ENCODE peak calls at places on chromosomes 7 and 10, in four cellular contexts. One of them, this sample, is unnamed.

GRCh38 chr7:101832205-101832631 is 14.8 kb downstream of the CUX1 start:
- DNase-seq in K562: no peak
- DNase-seq in WTC11: peak
- DNase-seq in GM12878: no peak
- DNase-seq in this sample: no peak

GRCh38 chr7:155267023-155267422 is 30.7 kb upstream of the INSIG1 start:
- DNase-seq in WTC11: no peak
- DNase-seq in GM12878: no peak
- DNase-seq in K562: no peak
- DNase-seq in this sample: no peak

GRCh38 chr7:132771301-132771730 is 195.0 kb upstream of the PLXNA4 start:
- DNase-seq in K562: no peak
- DNase-seq in WTC11: no peak
- DNase-seq in GM12878: no peak
- DNase-seq in this sample: no peak

GRCh38 chr10:6674282-6674681 is 94.2 kb upstream of the PRKCQ start:
- DNase-seq in K562: no peak
- DNase-seq in GM12878: no peak
- DNase-seq in WTC11: no peak
- DNase-seq in this sample: no peak

GRCh38 chr7:85186521-85187241 is at the start of gene SEMA3D:
- DNase-seq in WTC11: peak
- DNase-seq in K562: peak
- DNase-seq in GM12878: no peak
- DNase-seq in this sample: peak

GRCh38 chr7:44187636-44188416 is 1.4 kb downstream of the GCK start:
- DNase-seq in K562: no peak
- DNase-seq in WTC11: no peak
- DNase-seq in GM12878: no peak
- DNase-seq in this sample: no peak

GRCh38 chr10:63711866-63712716 is 190.9 kb downstream of the REEP3 start:
- DNase-seq in K562: no peak
- DNase-seq in WTC11: no peak
- DNase-seq in GM12878: no peak
- DNase-seq in this sample: peak

GRCh38 chr7:143360788-143361551 is 1.5 kb downstream of the FAM131B start:
- DNase-seq in GM12878: no peak
- DNase-seq in K562: peak
- DNase-seq in WTC11: peak
- DNase-seq in this sample: peak

GRCh38 chr10:125201108-125201524 is 40.8 kb upstream of the CTBP2 start:
- DNase-seq in K562: no peak
- DNase-seq in WTC11: no peak
- DNase-seq in GM12878: peak
- DNase-seq in this sample: no peak

GRCh38 chr7:129188372-129188891 is at the start of gene SMO:
- DNase-seq in K562: peak
- DNase-seq in GM12878: no peak
- DNase-seq in WTC11: peak
- DNase-seq in this sample: peak

GRCh38 chr10:129658673-129659072 is 191.6 kb downstream of the MGMT start:
- DNase-seq in WTC11: peak
- DNase-seq in K562: peak
- DNase-seq in GM12878: no peak
- DNase-seq in this sample: no peak

GRCh38 chr10:14450041-14450491 is 119.3 kb upstream of the FRMD4A start:
- DNase-seq in WTC11: no peak
- DNase-seq in K562: no peak
- DNase-seq in GM12878: no peak
- DNase-seq in this sample: no peak

GRCh38 chr10:87092861-87093460 is 1.7 kb downstream of the GLUD1 start:
- DNase-seq in GM12878: peak
- DNase-seq in K562: no peak
- DNase-seq in WTC11: peak
- DNase-seq in this sample: no peak

GRCh38 chr10:71371750-71372166 is 25.0 kb upstream of the CDH23 start:
- DNase-seq in WTC11: no peak
- DNase-seq in GM12878: peak
- DNase-seq in K562: no peak
- DNase-seq in this sample: no peak

GRCh38 chr10:44264244-44264643 is 120.7 kb downstream of the CXCL12 start:
- DNase-seq in K562: no peak
- DNase-seq in GM12878: peak
- DNase-seq in WTC11: no peak
- DNase-seq in this sample: no peak

GRCh38 chr10:69089638-69090599 is 2.0 kb downstream of the SRGN start:
- DNase-seq in K562: no peak
- DNase-seq in GM12878: peak
- DNase-seq in WTC11: no peak
- DNase-seq in this sample: no peak

GRCh38 chr10:69087600-69088470 is at the start of gene SRGN:
- DNase-seq in WTC11: no peak
- DNase-seq in K562: no peak
- DNase-seq in GM12878: peak
- DNase-seq in this sample: no peak

GRCh38 chr10:69090687-69091450 is 3.0 kb downstream of the SRGN start:
- DNase-seq in K562: no peak
- DNase-seq in GM12878: no peak
- DNase-seq in WTC11: no peak
- DNase-seq in this sample: no peak

GRCh38 chr10:69088471-69088769 is 517 bp downstream of the SRGN start:
- DNase-seq in WTC11: no peak
- DNase-seq in K562: no peak
- DNase-seq in GM12878: no peak
- DNase-seq in this sample: no peak

DNA sequence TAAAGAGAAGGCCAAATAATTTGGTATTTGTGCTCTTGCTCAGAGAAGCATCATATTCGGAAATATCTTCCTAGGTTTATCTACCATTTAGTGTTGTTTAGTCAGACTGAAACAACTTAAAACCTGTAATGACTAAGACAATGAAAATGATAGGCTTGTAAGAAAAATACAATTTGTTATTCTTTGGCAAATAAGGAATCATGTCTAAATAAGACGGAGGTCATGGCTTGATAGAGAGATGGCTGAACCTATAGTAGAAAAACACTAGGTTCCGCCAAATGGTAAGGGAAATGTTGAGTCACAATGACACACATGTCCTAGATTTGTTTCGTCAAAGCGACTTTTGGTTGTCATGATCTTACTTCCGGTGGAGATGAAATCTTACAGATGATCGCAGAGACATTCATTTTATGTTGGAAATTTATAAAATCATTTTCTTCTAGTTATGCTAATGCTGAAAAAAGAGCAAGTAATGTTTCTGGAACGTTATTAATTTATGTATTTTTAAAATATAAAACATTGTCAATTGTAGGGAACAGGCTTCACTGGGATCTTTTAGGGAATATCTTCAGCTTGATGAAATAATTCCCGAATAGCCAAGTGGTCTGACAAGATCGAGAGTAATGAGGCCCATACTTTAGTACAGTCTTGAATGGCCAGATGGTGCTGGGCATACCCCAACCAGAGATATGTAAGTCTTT is 1.0 kb downstream of the SRGN start:
- DNase-seq in WTC11: no peak
- DNase-seq in GM12878: peak
- DNase-seq in K562: peak
- DNase-seq in this sample: no peak
- TF ChIP-seq USF1 in WTC11: no peak
- TF ChIP-seq USF1 in GM12878: no peak
- TF ChIP-seq USF1 in K562: no peak
- TF ChIP-seq USF1 in this sample: no peak

GRCh38 chr10:109982812-109983211 is 25.0 kb upstream of the ADD3 start:
- DNase-seq in K562: no peak
- DNase-seq in WTC11: no peak
- DNase-seq in GM12878: no peak
- DNase-seq in this sample: no peak

GRCh38 chr10:109987828-109988227 is 20.0 kb upstream of the ADD3 start:
- DNase-seq in WTC11: no peak
- DNase-seq in K562: no peak
- DNase-seq in GM12878: no peak
- DNase-seq in this sample: no peak

GRCh38 chr10:109988231-109988630 is 19.6 kb upstream of the ADD3 start:
- DNase-seq in WTC11: no peak
- DNase-seq in GM12878: no peak
- DNase-seq in K562: no peak
- DNase-seq in this sample: no peak

GRCh38 chr10:109984013-109984412 is 23.8 kb upstream of the ADD3 start:
- DNase-seq in K562: no peak
- DNase-seq in WTC11: no peak
- DNase-seq in GM12878: no peak
- DNase-seq in this sample: no peak

DNA sequence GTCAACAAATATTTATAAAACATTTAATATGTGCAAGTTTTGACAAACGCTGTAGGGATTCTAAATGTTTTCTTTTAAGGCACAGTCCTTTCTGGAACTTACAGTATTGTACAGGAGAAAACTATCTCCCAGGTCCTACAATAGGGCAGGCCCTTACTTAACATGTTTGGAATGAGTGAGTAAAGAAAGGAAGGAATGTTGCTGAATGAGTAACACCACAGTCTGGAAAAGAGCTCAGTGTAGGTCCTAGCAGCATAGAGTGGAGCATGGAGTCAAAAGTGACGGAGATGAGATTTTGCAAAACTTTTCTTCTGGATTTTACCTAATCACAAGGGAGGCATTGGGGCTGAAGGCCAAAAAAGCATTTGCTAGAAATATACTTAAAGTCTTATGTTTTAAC is 20.4 kb upstream of the ADD3 start:
- DNase-seq in GM12878: no peak
- DNase-seq in K562: no peak
- DNase-seq in WTC11: no peak
- DNase-seq in this sample: no peak
- TF ChIP-seq USF1 in GM12878: no peak
- TF ChIP-seq USF1 in K562: no peak
- TF ChIP-seq USF1 in WTC11: no peak
- TF ChIP-seq USF1 in this sample: no peak

DNA sequence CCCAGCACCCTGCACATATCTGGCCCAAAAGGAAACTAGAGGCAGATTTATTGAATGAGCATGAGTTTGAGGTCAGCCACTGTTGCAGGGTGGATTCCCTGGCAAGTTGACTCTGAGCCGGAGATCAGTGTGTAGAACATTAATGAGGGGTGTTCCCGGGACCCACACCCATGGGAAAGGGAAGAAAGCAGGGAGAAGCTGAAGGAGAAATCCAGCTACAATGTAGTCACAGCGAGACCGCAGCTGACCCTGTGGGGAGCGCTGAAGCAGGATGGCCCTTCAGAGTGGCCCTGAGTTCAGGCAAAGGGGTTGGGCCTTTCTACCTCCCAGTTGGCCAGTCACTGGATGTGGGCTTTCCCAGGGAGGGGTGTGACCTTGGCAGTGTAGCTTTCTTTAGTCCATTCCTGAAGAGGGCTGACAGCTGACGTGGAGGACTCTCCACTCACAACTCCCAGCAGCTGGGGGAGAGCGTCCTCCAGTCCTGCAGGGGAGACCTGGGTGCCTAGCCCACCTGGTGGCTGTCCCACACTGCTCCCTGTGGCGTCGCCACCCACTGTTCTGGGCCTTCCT is 324.2 kb upstream of the ZMIZ1 start:
- DNase-seq in K562: no peak
- DNase-seq in GM12878: no peak
- DNase-seq in WTC11: no peak
- DNase-seq in this sample: no peak
- TF ChIP-seq USF1 in K562: no peak
- TF ChIP-seq USF1 in GM12878: no peak
- TF ChIP-seq USF1 in WTC11: no peak
- TF ChIP-seq USF1 in this sample: no peak

DNA sequence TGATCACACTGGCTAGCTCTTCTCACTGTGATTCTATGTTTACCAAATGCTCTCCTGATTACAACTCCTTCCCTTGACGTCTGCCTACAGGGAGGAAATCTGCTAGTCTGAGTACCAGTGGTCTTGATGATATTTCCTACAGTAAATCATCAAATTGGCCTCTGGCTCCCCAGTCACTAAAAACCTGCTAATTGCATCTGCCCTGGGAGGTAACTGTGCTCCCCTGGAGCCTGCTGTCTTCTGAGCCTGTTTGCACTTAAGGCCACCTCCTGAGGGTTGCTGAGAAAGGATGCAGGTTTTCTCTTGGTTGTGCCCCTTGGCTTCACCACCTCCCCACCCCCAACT is 56.0 kb downstream of the ELMO1 start:
- DNase-seq in K562: no peak
- DNase-seq in WTC11: no peak
- DNase-seq in GM12878: no peak
- DNase-seq in this sample: no peak
- TF ChIP-seq USF1 in K562: no peak
- TF ChIP-seq USF1 in WTC11: no peak
- TF ChIP-seq USF1 in GM12878: no peak
- TF ChIP-seq USF1 in this sample: no peak